ENCODE peak calls at places on chromosomes 16 and 17, in four cellular contexts. H, U, X and S are unnamed samples.

GRCh38 chr17:73268582-73269328 is 7.1 kb upstream of the CPSF4L start:
- DNase-seq in H (no peak), U (peak; percentile 90), X (no peak), S (no peak)

GRCh38 chr16:11877374-11877773 is 26.0 kb upstream of the RSL1D1 start:
- DNase-seq in U (no peak), X (no peak), H (no peak), S (peak; percentile 15)

GRCh38 chr16:27720731-27721547 is 171.0 kb downstream of the KATNIP start:
- DNase-seq in X (no peak), H (no peak), U (no peak), S (no peak)

GRCh38 chr16:74123195-74123594 is 173.4 kb upstream of the PSMD7 start:
- DNase-seq in H (no peak), U (no peak), X (no peak), S (no peak)

GRCh38 chr16:51940183-51940582 is 606.8 kb downstream of the TOX3 start:
- DNase-seq in X (no peak), H (no peak), U (no peak), S (no peak)

GRCh38 chr17:60102632-60103047 is 23.9 kb upstream of the HEATR6 start:
- DNase-seq in H (peak; percentile 24), U (peak; percentile 42), X (no peak), S (peak; percentile 61)

GRCh38 chr16:89383095-89384003 is 107.0 kb downstream of the ANKRD11 start:
- DNase-seq in U (peak; percentile 80), X (peak; percentile 44), H (no peak), S (no peak)

GRCh38 chr17:80036715-80037477 is 454 bp downstream of the CCDC40 start:
- DNase-seq in X (no peak), H (peak; percentile 12), U (peak; percentile 44), S (peak; percentile 23)

GRCh38 chr17:70767102-70767701 is 597.9 kb downstream of the KCNJ2 start:
- DNase-seq in H (no peak), U (no peak), X (no peak), S (peak; percentile 33)

GRCh38 chr16:84555418-84556196 is 51.1 kb upstream of the MEAK7 start:
- DNase-seq in X (no peak), H (no peak), U (no peak), S (no peak)

GRCh38 chr17:79262624-79263023 is 188.0 kb downstream of the ENGASE start:
- DNase-seq in U (no peak), H (no peak), X (no peak), S (no peak)

GRCh38 chr16:81786321-81786720 is 7.2 kb downstream of the PLCG2 start:
- DNase-seq in X (no peak), H (no peak), U (no peak), S (peak; percentile 57)

GRCh38 chr17:5680766-5681165 is 96.5 kb upstream of the NLRP1 start:
- DNase-seq in U (no peak), H (no peak), X (no peak), S (no peak)

GRCh38 chr17:40115101-40115436 is 6.7 kb upstream of the MSL1 start:
- DNase-seq in H (no peak), X (no peak), U (no peak), S (no peak)

GRCh38 chr17:21129023-21129681 is 2.4 kb downstream of the DHRS7B start:
- DNase-seq in U (peak; percentile 24), H (no peak), X (no peak), S (peak; percentile 34)

GRCh38 chr16:6643083-6643686 is 689.5 kb upstream of the RBFOX1 start:
- DNase-seq in U (peak; percentile 57), X (no peak), H (peak; percentile 9), S (peak; percentile 35)

GRCh38 chr17:62840871-62841270 is 32.8 kb upstream of the MARCHF10 start:
- DNase-seq in X (no peak), H (no peak), U (no peak), S (no peak)

GRCh38 chr17:69358688-69359596 is 32.0 kb upstream of the ABCA5 start:
- DNase-seq in H (no peak), X (no peak), U (no peak), S (no peak)

GRCh38 chr16:2156025-2156848 is 655 bp downstream of the TRAF7 start:
- DNase-seq in U (no peak), H (peak; percentile 16), X (no peak), S (peak; percentile 80)

GRCh38 chr16:57600952-57601580 is 27.4 kb upstream of the ADGRG1 start:
- DNase-seq in X (no peak), U (no peak), H (no peak), S (no peak)

GRCh38 chr17:46191332-46192210 is 1.7 kb downstream of the KANSL1 start:
- DNase-seq in U (no peak), X (no peak), H (no peak), S (peak; percentile 35)

GRCh38 chr16:24998201-24998600 is 17.0 kb downstream of the ARHGAP17 start:
- DNase-seq in H (no peak), X (no peak), U (no peak), S (no peak)

GRCh38 chr17:6521636-6522035 is 34.7 kb downstream of the PITPNM3 start:
- DNase-seq in H (no peak), X (no peak), U (no peak), S (no peak)

GRCh38 chr17:10224592-10225195 is 26.3 kb upstream of the GAS7 start:
- DNase-seq in H (no peak), U (no peak), X (no peak), S (no peak)

GRCh38 chr17:56774650-56775049 is 59.1 kb downstream of the C17orf67 start:
- DNase-seq in U (no peak), X (no peak), H (no peak), S (no peak)

GRCh38 chr17:61863801-61864126 is 436 bp upstream of the BRIP1 start:
- DNase-seq in U (no peak), H (no peak), X (no peak), S (no peak)

GRCh38 chr16:52251495-52251894 is 295.4 kb downstream of the TOX3 start:
- DNase-seq in U (no peak), H (no peak), X (no peak), S (no peak)

GRCh38 chr16:25106567-25107465 is 4.7 kb upstream of the LCMT1 start:
- DNase-seq in H (peak; percentile 71), X (peak; percentile 70), U (peak; percentile 97), S (peak; percentile 88)

GRCh38 chr17:15247891-15248529 is 17.1 kb downstream of the PMP22 start:
- DNase-seq in H (no peak), U (no peak), X (no peak), S (no peak)